ENCODE peak calls at places on chromosomes 16 and 17, in nine cellular contexts. Z, P, E, R, M, D, H, F and S are unnamed samples.

GRCh38 chr17:76672270-76672851 is 28.8 kb upstream of the ST6GALNAC1 start:
- DNase-seq in Z (no peak), P (no peak), E (no peak), R (no peak), M (no peak), D (no peak), H (no peak), F (no peak), S (peak; percentile 27)

GRCh38 chr16:89048871-89049422 is 44.7 kb upstream of the ACSF3 start:
- DNase-seq in Z (no peak), P (no peak), E (peak; percentile 66), R (no peak), M (no peak), D (no peak), H (no peak), F (no peak), S (no peak)

GRCh38 chr17:64022631-64023063 is 2.2 kb upstream of the ICAM2 start:
- DNase-seq in Z (no peak), P (no peak), E (no peak), R (no peak), M (no peak), D (peak; percentile 82), H (no peak), F (no peak), S (no peak)

GRCh38 chr16:89335803-89336485 is 118.4 kb downstream of the ZNF778 start:
- DNase-seq in Z (no peak), P (no peak), E (peak; percentile 30), R (no peak), M (no peak), D (no peak), H (no peak), F (no peak), S (no peak)

GRCh38 chr16:19884021-19884485 is 595 bp downstream of the GPRC5B start:
- DNase-seq in Z (peak; percentile 49), P (no peak), E (peak; percentile 73), R (no peak), M (no peak), D (no peak), H (no peak), F (peak; percentile 32), S (no peak)

GRCh38 chr16:17149904-17150483 is 320.8 kb downstream of the XYLT1 start:
- DNase-seq in Z (no peak), P (no peak), E (no peak), R (no peak), M (no peak), D (no peak), H (no peak), F (no peak), S (no peak)

GRCh38 chr17:49851387-49852291 is 3.8 kb upstream of the TAC4 start:
- DNase-seq in Z (peak; percentile 81), P (peak; percentile 64), E (peak; percentile 89), R (peak; percentile 69), M (peak; percentile 69), D (peak; percentile 93), H (peak; percentile 62), F (peak; percentile 75), S (no peak)

GRCh38 chr16:84225126-84225525 is 14.7 kb downstream of the KCNG4 start:
- DNase-seq in Z (no peak), P (no peak), E (no peak), R (no peak), M (no peak), D (no peak), H (no peak), F (no peak), S (no peak)

GRCh38 chr17:38379448-38379847 is 27.8 kb downstream of the SOCS7 start:
- DNase-seq in Z (no peak), P (no peak), E (no peak), R (no peak), M (no peak), D (no peak), H (no peak), F (no peak), S (no peak)

GRCh38 chr16:75385507-75386152 is 47.7 kb downstream of the CFDP1 start:
- DNase-seq in Z (no peak), P (peak; percentile 93), E (no peak), R (no peak), M (peak; percentile 57), D (no peak), H (peak; percentile 94), F (no peak), S (peak; percentile 63)

GRCh38 chr16:57950382-57950781 is 20.5 kb downstream of the CNGB1 start:
- DNase-seq in Z (no peak), P (no peak), E (no peak), R (no peak), M (no peak), D (no peak), H (no peak), F (no peak), S (no peak)

GRCh38 chr16:74865922-74866598 is 91.4 kb upstream of the FA2H start:
- DNase-seq in Z (no peak), P (no peak), E (no peak), R (no peak), M (no peak), D (no peak), H (peak; percentile 28), F (no peak), S (no peak)

GRCh38 chr17:6402258-6402657 is 32.7 kb downstream of the AIPL1 start:
- DNase-seq in Z (no peak), P (peak; percentile 30), E (no peak), R (no peak), M (no peak), D (no peak), H (no peak), F (no peak), S (no peak)

GRCh38 chr17:44759916-44760243 is 1.1 kb downstream of the ADAM11 start:
- DNase-seq in Z (no peak), P (no peak), E (no peak), R (no peak), M (no peak), D (no peak), H (no peak), F (no peak), S (no peak)

GRCh38 chr17:78449983-78450382 is 71.5 kb downstream of the PGS1 start:
- DNase-seq in Z (no peak), P (no peak), E (peak; percentile 55), R (no peak), M (no peak), D (no peak), H (no peak), F (no peak), S (no peak)

GRCh38 chr17:78454346-78454745 is 75.9 kb downstream of the PGS1 start:
- DNase-seq in Z (no peak), P (no peak), E (peak; percentile 59), R (no peak), M (no peak), D (no peak), H (no peak), F (no peak), S (no peak)

GRCh38 chr17:78448356-78448993 is 70.0 kb downstream of the PGS1 start:
- DNase-seq in Z (no peak), P (no peak), E (no peak), R (no peak), M (no peak), D (no peak), H (no peak), F (no peak), S (no peak)

GRCh38 chr17:78446833-78447232 is 68.4 kb downstream of the PGS1 start:
- DNase-seq in Z (no peak), P (no peak), E (peak; percentile 10), R (no peak), M (no peak), D (no peak), H (no peak), F (no peak), S (no peak)

DNA sequence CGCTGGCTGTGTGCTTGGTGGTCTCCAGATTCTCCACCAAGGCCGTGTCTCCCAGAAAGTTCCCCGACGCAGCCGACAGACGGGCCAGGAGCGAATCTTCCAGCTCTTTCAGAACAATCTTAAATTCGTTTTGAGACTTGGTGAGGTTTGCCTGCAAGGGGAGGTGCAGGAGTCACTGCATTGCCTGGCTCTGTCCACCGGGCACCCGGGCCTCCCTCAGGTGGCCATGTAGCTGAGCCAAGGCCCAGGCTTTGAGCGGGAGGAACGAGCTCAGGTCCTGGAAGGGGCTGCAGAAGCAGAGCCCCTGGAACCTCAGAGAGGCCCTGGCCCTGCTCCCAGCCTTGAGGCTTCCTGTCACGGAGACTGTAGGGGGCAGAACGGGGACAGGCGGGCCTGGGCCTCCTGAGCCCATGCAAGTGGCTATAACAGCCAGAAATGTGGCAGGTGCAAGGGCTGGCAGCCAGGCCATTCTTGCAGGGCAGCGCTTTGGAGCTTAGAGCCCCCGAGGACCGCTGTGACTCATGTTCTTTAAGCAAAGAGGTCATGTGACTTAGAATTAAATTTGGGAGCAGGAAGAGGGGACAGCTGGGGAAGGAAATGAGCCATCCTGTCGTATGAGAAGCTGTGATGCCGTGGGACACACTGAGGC is 72.4 kb downstream of the PGS1 start:
- DNase-seq in Z (no peak), P (no peak), E (peak; percentile 48), R (no peak), M (no peak), D (no peak), H (no peak), F (no peak), S (no peak)
- TF ChIP-seq CTCF in Z (no peak), P (no peak), E (no peak), R (no peak), M (no peak), D (no peak), H (no peak), F (no peak), S (no peak)

GRCh38 chr16:60788631-60789030 is 1247.6 kb downstream of the CDH8 start:
- DNase-seq in Z (no peak), P (no peak), E (no peak), R (no peak), M (no peak), D (no peak), H (no peak), F (no peak), S (no peak)
- H3K4me3 ChIP-seq in Z (no peak overlapping the region), P (no peak overlapping the region), E (no peak overlapping the region), R (no peak overlapping the region), M (no peak overlapping the region), D (no peak overlapping the region), H (no peak overlapping the region), F (no peak overlapping the region), S (no peak overlapping the region)

DNA sequence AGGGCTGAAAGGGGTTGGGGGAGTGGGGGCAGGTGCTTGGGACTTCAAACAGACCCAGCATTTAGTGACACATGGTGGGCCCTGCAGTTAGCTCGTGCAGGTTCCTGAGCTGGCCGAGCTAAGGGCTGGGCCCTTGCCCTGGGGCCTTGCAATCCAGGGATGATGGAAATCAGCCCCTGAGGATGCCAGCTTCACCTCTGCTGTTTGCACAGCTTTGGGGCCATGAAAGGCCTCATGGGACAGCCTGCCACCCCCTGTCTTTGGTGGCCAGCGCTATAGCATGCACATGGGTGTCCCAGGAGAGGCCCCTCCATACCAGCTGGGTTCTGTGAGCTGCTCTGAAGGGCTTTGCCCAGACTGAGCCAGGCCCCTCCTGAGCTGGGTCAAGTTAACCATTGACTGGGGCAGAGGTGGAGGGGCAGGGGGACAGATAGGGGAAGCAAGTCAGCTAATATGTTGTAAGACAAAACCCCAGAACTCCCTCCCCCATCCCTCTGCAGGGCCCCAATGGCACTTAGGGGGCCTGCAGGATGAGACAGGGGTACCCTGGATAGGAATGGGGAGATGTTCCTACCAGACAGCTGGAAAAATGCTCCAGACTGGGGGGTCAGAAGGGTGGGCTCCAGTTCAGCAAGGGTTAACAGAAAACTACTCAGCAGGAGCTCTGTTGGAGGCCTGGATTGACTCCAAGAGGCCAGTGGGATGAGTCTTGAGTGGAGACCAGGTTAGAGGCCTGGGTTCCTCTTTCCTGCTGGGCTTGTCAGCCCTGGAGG is 679 bp downstream of the PRR15L start:
- DNase-seq in Z (no peak), P (no peak), E (no peak), R (no peak), M (no peak), D (no peak), H (no peak), F (no peak), S (no peak)
- TF ChIP-seq CTCF in Z (no peak), P (no peak), E (no peak), R (no peak), M (no peak), D (no peak), H (no peak), F (no peak), S (no peak)

GRCh38 chr17:28369684-28370034 is 448 bp downstream of the VTN start:
- DNase-seq in Z (no peak), P (peak; percentile 13), E (no peak), R (no peak), M (no peak), D (no peak), H (no peak), F (no peak), S (no peak)
- H3K4me3 ChIP-seq in Z (no peak overlapping the region), P (peak overlapping the region; percentile 62), E (no peak overlapping the region), R (no peak overlapping the region), M (no peak overlapping the region), D (no peak overlapping the region), H (no peak overlapping the region), F (no peak overlapping the region), S (no peak overlapping the region)